ENCODE peak calls at places on chromosomes 6 and 20, in eight cellular contexts. T, S, G, P, V, X, N and Q are unnamed samples.

GRCh38 chr6:19697744-19698290 is 139.4 kb upstream of the ID4 start:
- DNase-seq in G (no peak), X (peak), T (no peak), S (peak), V (peak), P (no peak), N (no peak), Q (no peak)

GRCh38 chr20:63751471-63752271 is 12.1 kb downstream of the SLC2A4RG start:
- DNase-seq in V (no peak), G (no peak), X (no peak), P (no peak), N (no peak), S (no peak), T (no peak), Q (no peak)

GRCh38 chr6:32774428-32774827 is 11.1 kb upstream of the HLA-DQB2 start:
- DNase-seq in X (no peak), V (no peak), T (no peak), S (no peak), N (no peak), G (no peak), P (no peak), Q (no peak)

GRCh38 chr6:151044465-151045441 is 179.3 kb downstream of the MTHFD1L start:
- DNase-seq in V (no peak), N (no peak), S (no peak), P (peak), T (peak), X (peak), G (peak), Q (peak)

GRCh38 chr6:64217721-64218603 is 582.4 kb downstream of the PHF3 start:
- DNase-seq in S (no peak), P (no peak), N (no peak), T (no peak), G (no peak), X (peak), V (no peak), Q (no peak)

GRCh38 chr20:23078351-23078993 is 7.7 kb downstream of the CD93 start:
- DNase-seq in S (peak), X (no peak), T (no peak), N (no peak), P (peak), G (no peak), V (no peak), Q (peak)

GRCh38 chr20:18058661-18059467 is 1.1 kb upstream of the OVOL2 start:
- DNase-seq in X (no peak), P (peak), V (no peak), T (peak), N (no peak), G (no peak), S (peak), Q (no peak)

GRCh38 chr6:157754351-157754750 is 68.7 kb upstream of the SNX9 start:
- DNase-seq in X (no peak), S (no peak), T (no peak), V (no peak), P (no peak), G (no peak), N (no peak), Q (no peak)

GRCh38 chr6:37303891-37304503 is 46.1 kb upstream of the TMEM217 start:
- DNase-seq in G (no peak), S (peak), P (peak), X (peak), V (peak), N (peak), T (no peak), Q (peak)

GRCh38 chr20:22678678-22679077 is 94.3 kb upstream of the FOXA2 start:
- DNase-seq in V (no peak), T (no peak), X (no peak), S (no peak), G (no peak), N (no peak), P (no peak), Q (no peak)

GRCh38 chr6:159654483-159655098 is 38.5 kb downstream of the SOD2 start:
- DNase-seq in G (no peak), V (peak), T (peak), N (no peak), X (no peak), P (peak), S (peak), Q (peak)

GRCh38 chr20:24458441-24458840 is 11.0 kb upstream of the SYNDIG1 start:
- DNase-seq in S (no peak), V (no peak), X (no peak), G (no peak), N (no peak), P (no peak), T (no peak), Q (peak)

GRCh38 chr6:6696867-6697531 is 108.5 kb downstream of the LY86 start:
- DNase-seq in T (no peak), V (no peak), X (peak), N (peak), S (peak), G (peak), P (peak), Q (no peak)

GRCh38 chr6:27251672-27252251 is 4.3 kb downstream of the PRSS16 start:
- DNase-seq in G (no peak), N (peak), S (peak), X (peak), T (peak), V (peak), P (peak), Q (peak)

GRCh38 chr6:44264154-44265002 is 973 bp downstream of the NFKBIE start:
- DNase-seq in G (no peak), S (peak), P (no peak), X (no peak), N (peak), T (no peak), V (peak), Q (no peak)